ENCODE peak calls at places on chromosomes 11 and 22, in nine cellular contexts. V, R, Y, A, U, E, O, W and I are unnamed samples.
A peak's percentile ranks its signal among the peaks of the same experiment; 100 is the strongest.

GRCh38 chr22:49929553-49929979 is 11.1 kb downstream of the CRELD2 start:
- DNase-seq in W (peak; percentile 82), Y (peak; percentile 70), R (peak; percentile 86), A (peak; percentile 53), E (peak; percentile 47), O (no peak), U (no peak), V (peak; percentile 80), I (peak; percentile 88)

GRCh38 chr22:29511126-29511854 is 31.3 kb downstream of the NEFH start:
- DNase-seq in W (no peak), V (no peak), O (no peak), A (no peak), Y (no peak), R (no peak), E (peak; percentile 12), U (no peak), I (no peak)

GRCh38 chr11:128790200-128790599 is 76.9 kb downstream of the KCNJ1 start:
- DNase-seq in U (no peak), O (no peak), Y (peak; percentile 34), E (no peak), V (no peak), W (no peak), R (no peak), A (peak; percentile 96), I (no peak)

GRCh38 chr22:23913306-23913660 is 19.1 kb downstream of the MIF start:
- DNase-seq in Y (no peak), A (no peak), U (no peak), V (peak; percentile 41), W (no peak), E (no peak), O (no peak), R (no peak), I (peak; percentile 62)

GRCh38 chr11:22459053-22459452 is 120.9 kb downstream of the SLC17A6 start:
- DNase-seq in W (no peak), R (no peak), E (peak; percentile 89), O (no peak), V (no peak), U (no peak), Y (peak; percentile 1), A (peak; percentile 39), I (no peak)

GRCh38 chr11:29159552-29160465 is 857.0 kb downstream of the KCNA4 start:
- DNase-seq in Y (peak; percentile 76), R (peak; percentile 30), U (no peak), V (no peak), O (no peak), A (peak; percentile 86), W (no peak), E (peak; percentile 72), I (peak; percentile 3)

GRCh38 chr11:69620663-69621290 is 20.2 kb upstream of the CCND1 start:
- DNase-seq in U (no peak), A (no peak), E (peak; percentile 26), Y (no peak), O (no peak), R (no peak), V (no peak), W (no peak), I (no peak)

GRCh38 chr11:132430352-132431091 is 1060.1 kb downstream of the NTM start:
- DNase-seq in W (no peak), O (no peak), V (no peak), R (no peak), Y (peak; percentile 24), U (no peak), A (peak; percentile 2), E (no peak), I (no peak)

GRCh38 chr11:62999649-63000048 is 14.9 kb upstream of the SLC22A6 start:
- DNase-seq in O (no peak), V (no peak), U (no peak), Y (no peak), W (no peak), R (no peak), E (peak; percentile 27), A (no peak), I (no peak)

GRCh38 chr22:48890693-48891554 is 936.7 kb downstream of the BRD1 start:
- DNase-seq in W (no peak), U (peak; percentile 76), O (no peak), A (no peak), Y (no peak), E (no peak), V (no peak), R (no peak), I (peak; percentile 10)

GRCh38 chr11:124897681-124898680 is at the start of gene ROBO4:
- DNase-seq in O (peak; percentile 58), Y (peak; percentile 95), V (no peak), R (no peak), U (peak; percentile 90), E (peak; percentile 92), W (no peak), A (peak; percentile 90), I (no peak)

GRCh38 chr11:17014774-17015638 is 792 bp upstream of the PLEKHA7 start:
- DNase-seq in V (no peak), E (peak; percentile 89), U (peak; percentile 85), Y (peak; percentile 50), A (peak; percentile 21), W (peak; percentile 68), R (peak; percentile 36), O (no peak), I (peak; percentile 76)

GRCh38 chr11:46889689-46890475 is 28.5 kb downstream of the LRP4 start:
- DNase-seq in Y (peak; percentile 85), W (no peak), E (peak; percentile 74), A (peak; percentile 82), U (peak; percentile 91), V (peak; percentile 28), O (peak; percentile 77), R (peak; percentile 62), I (peak; percentile 84)

GRCh38 chr11:67698247-67698646 is 23.8 kb upstream of the ALDH3B2 start:
- DNase-seq in A (no peak), E (peak; percentile 15), V (peak; percentile 20), O (no peak), W (no peak), Y (peak; percentile 6), U (no peak), R (no peak), I (no peak)

GRCh38 chr11:67700141-67700540 is 25.7 kb upstream of the ALDH3B2 start:
- DNase-seq in R (no peak), O (no peak), Y (no peak), V (no peak), U (no peak), W (no peak), E (no peak), A (no peak), I (no peak)

GRCh38 chr11:67700548-67701262 is 26.3 kb upstream of the ALDH3B2 start:
- DNase-seq in V (no peak), R (no peak), W (no peak), E (peak; percentile 74), A (no peak), U (no peak), O (no peak), Y (no peak), I (no peak)

GRCh38 chr11:67697846-67698245 is 23.4 kb upstream of the ALDH3B2 start:
- DNase-seq in Y (no peak), W (no peak), E (no peak), U (no peak), R (no peak), V (no peak), A (no peak), O (no peak), I (no peak)

DNA sequence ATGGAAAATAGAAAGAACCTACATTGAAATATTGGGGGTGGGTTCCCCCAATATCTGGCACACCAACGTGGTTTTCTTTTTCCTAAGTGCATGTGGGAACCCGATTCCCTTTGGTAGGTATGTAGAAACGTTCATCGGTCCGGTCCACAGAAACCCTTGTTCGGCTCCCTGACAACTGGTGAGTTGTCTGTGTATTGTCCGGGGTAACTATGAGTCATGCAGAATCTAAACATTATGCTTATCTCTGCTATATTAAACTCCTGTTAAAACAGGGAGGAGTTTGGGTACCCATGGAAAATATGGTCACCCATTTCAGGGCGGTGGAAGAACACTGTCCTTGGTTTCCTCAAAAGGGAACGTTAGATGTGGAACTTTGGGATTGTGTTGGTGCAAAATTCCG is 25.1 kb upstream of the ALDH3B2 start:
- DNase-seq in O (no peak), A (peak; percentile 37), V (no peak), R (no peak), W (no peak), U (peak; percentile 49), Y (no peak), E (peak; percentile 74), I (no peak)
- TF ChIP-seq CTCF in O (no peak), A (no peak), V (no peak), R (no peak), W (no peak), U (no peak), Y (no peak), E (no peak), I (no peak)

DNA sequence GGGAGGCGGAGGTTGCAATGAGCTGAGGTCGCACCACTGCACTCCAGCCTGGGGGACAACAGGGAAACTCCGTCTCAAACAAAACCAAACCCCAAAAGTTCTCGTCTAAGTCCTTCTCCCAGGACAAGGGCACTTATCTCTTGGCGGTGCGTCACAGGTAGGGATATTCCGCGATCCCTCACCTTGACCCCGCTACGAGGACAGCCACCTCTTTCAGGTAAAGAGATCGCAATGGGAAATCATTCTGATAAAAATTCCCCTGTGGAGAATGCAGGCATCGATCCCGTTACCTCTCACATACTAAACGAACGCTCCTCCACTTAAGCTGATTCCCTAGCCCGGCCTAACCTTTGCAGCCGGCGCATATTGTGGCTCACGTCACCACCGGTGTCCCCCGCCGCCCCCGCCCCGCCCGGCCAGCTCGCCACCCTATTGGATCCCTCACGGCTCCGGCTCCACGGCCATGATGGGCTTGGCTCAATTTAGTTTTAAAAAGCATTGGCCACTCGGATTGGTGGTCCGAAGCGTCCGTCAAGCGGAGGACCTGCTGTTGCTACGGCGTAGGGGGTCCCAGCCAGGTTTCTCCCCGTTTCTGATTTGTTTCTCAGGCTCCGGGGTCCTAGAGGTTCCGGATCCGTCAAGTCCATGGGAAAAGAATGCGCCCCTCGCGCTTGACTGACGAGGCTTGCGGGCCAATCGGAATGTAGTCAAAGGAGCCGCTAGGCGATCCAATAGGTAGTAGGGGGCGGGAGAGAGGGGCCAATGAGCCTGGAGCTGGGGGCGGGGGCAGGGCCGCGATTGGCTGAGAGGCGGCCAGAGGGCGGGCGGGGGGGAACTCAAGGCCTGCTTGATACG is 439 bp upstream of the PPP6R3 start:
- DNase-seq in V (peak; percentile 95), R (peak; percentile 95), A (peak; percentile 100), W (peak; percentile 98), Y (peak; percentile 99), U (peak; percentile 99), O (peak; percentile 98), E (peak; percentile 98), I (peak; percentile 98)
- TF ChIP-seq CTCF in V (no peak), R (peak; percentile 10), A (no peak), W (peak; percentile 24), Y (no peak), U (no peak), O (peak; percentile 29), E (no peak), I (no peak)

GRCh38 chr11:30333405-30333804 is 10.5 kb downstream of the ARL14EP start:
- DNase-seq in R (no peak), V (no peak), Y (peak; percentile 15), U (no peak), E (peak; percentile 42), O (no peak), W (no peak), A (no peak), I (no peak)
- TF ChIP-seq CTCF in R (peak; percentile 73), V (peak; percentile 49), Y (peak; percentile 51), U (no peak), E (peak; percentile 67), O (no peak), W (peak; percentile 35), A (peak; percentile 43), I (peak; percentile 29)

DNA sequence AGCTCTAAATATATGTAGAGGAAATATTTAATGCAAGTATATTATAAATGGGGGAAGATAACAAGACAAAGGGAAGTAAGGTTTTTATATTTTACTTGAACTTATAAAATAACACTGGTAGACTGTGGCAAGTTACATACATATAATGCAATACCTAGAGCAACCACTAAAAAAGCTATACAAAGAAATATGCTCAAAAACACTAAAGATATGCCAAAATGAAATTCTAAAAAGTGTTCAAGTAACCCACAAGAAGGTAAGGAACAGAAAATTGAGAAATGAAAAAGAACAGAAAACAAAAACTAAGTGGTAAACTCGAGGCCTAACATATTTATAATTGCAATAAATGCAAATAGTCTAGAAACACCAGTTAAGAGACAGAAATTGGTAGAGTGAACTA is 32.5 kb downstream of the BTG4 start:
- DNase-seq in R (no peak), Y (no peak), V (no peak), O (no peak), W (no peak), U (no peak), E (no peak), A (no peak), I (no peak)
- TF ChIP-seq CTCF in R (no peak), Y (no peak), V (no peak), O (no peak), W (no peak), U (no peak), E (no peak), A (no peak), I (no peak)